ENCODE peak calls at places on chromosomes 7 and 10, in five cellular contexts. R is GM10248; K is right cardiac atrium; D is GM04504; T is central memory CD4-positive, alpha-beta T cell. A is an unnamed sample.

GRCh38 chr7:86158111-86158510 is 485.6 kb upstream of the GRM3 start:
- DNase-seq in T (no peak), D (no peak), R (no peak), K (no peak), A (no peak)

GRCh38 chr7:55502988-55503514 is 69.3 kb downstream of the VOPP1 start:
- DNase-seq in K (no peak), D (no peak), R (no peak), T (no peak), A (no peak)

GRCh38 chr7:135459076-135459475 is 50.8 kb downstream of the CNOT4 start:
- DNase-seq in K (no peak), R (no peak), T (no peak), D (no peak), A (no peak)

GRCh38 chr10:118310822-118311221 is 31.3 kb downstream of the FAM204A start:
- DNase-seq in K (no peak), R (no peak), D (no peak), T (no peak), A (no peak)

GRCh38 chr7:45593121-45593541 is 19.0 kb downstream of the ADCY1 start:
- DNase-seq in D (no peak), R (no peak), K (no peak), T (no peak), A (no peak)

GRCh38 chr10:124802313-124802675 is 675 bp downstream of the ABRAXAS2 start:
- DNase-seq in R (peak; percentile 41), K (no peak), D (no peak), T (no peak), A (no peak)

GRCh38 chr7:130356760-130357611 is 12.4 kb downstream of the CPA5 start:
- DNase-seq in R (no peak), K (peak; percentile 34), T (no peak), D (peak; percentile 66), A (peak; percentile 62)

GRCh38 chr10:35212856-35213255 is 86.2 kb downstream of the CREM start:
- DNase-seq in D (no peak), K (no peak), T (no peak), R (no peak), A (no peak)

GRCh38 chr7:44309271-44310091 is 15.9 kb downstream of the CAMK2B start:
- DNase-seq in K (peak; percentile 89), R (peak; percentile 48), D (peak; percentile 11), T (no peak), A (no peak)

GRCh38 chr7:25101817-25102216 is 23.2 kb downstream of the CYCS start:
- DNase-seq in D (no peak), T (no peak), R (no peak), K (no peak), A (no peak)

GRCh38 chr10:122307669-122308486 is 36.8 kb downstream of the BTBD16 start:
- DNase-seq in T (no peak), D (peak; percentile 94), K (peak; percentile 80), R (peak; percentile 57), A (no peak)

GRCh38 chr7:26863504-26864308 is 684 bp downstream of the SKAP2 start:
- DNase-seq in K (no peak), R (peak; percentile 42), T (peak; percentile 33), D (no peak), A (no peak)

GRCh38 chr10:24721254-24722106 is 2.2 kb downstream of the ARHGAP21 start:
- DNase-seq in T (no peak), K (peak; percentile 73), D (no peak), R (no peak), A (peak; percentile 68)

GRCh38 chr10:46231087-46231486 is 55.7 kb upstream of the ANTXRL start:
- DNase-seq in K (no peak), D (no peak), R (no peak), T (no peak), A (no peak)

GRCh38 chr7:23396222-23396621 is 74.1 kb downstream of the IGF2BP3 start:
- DNase-seq in R (no peak), D (peak; percentile 59), T (no peak), K (no peak), A (no peak)

GRCh38 chr10:3292601-3293000 is 120.0 kb upstream of the PITRM1 start:
- DNase-seq in R (no peak), K (no peak), T (no peak), D (peak; percentile 75), A (no peak)

GRCh38 chr10:46020871-46021553 is 9.4 kb downstream of the NCOA4 start:
- DNase-seq in T (no peak), D (peak; percentile 47), K (no peak), R (no peak), A (no peak)

GRCh38 chr10:126302831-126303230 is 85.4 kb downstream of the ADAM12 start:
- DNase-seq in K (no peak), T (no peak), D (no peak), R (no peak), A (no peak)

GRCh38 chr7:45569290-45569685 is 4.9 kb upstream of the ADCY1 start:
- DNase-seq in K (no peak), T (no peak), D (no peak), R (no peak), A (no peak)

GRCh38 chr10:102831322-102832071 is 5.7 kb downstream of the CYP17A1 start:
- DNase-seq in R (no peak), K (no peak), T (no peak), D (peak; percentile 41), A (no peak)

GRCh38 chr7:28921822-28922221 is 36.3 kb downstream of the TRIL start:
- DNase-seq in T (peak; percentile 8), K (no peak), R (peak; percentile 42), D (peak; percentile 30), A (peak; percentile 37)

GRCh38 chr10:70564901-70565351 is 37.6 kb downstream of the PRF1 start:
- DNase-seq in K (no peak), T (no peak), R (no peak), D (no peak), A (no peak)

GRCh38 chr10:79483948-79484347 is 28.4 kb upstream of the EIF5AL1 start:
- DNase-seq in D (peak; percentile 94), K (peak; percentile 92), T (no peak), R (no peak), A (no peak)

GRCh38 chr7:129698516-129699418 is 87.2 kb downstream of the NRF1 start:
- DNase-seq in R (no peak), T (no peak), K (no peak), D (no peak), A (no peak)

GRCh38 chr10:62747195-62747594 is 57.3 kb upstream of the ADO start:
- DNase-seq in R (no peak), T (no peak), D (no peak), K (no peak), A (no peak)

GRCh38 chr7:132562690-132563089 is 13.6 kb downstream of the PLXNA4 start:
- DNase-seq in K (no peak), D (no peak), R (no peak), T (no peak), A (no peak)

GRCh38 chr7:44565097-44565794 is 8.5 kb downstream of the DDX56 start:
- DNase-seq in K (peak; percentile 89), D (peak; percentile 19), T (peak; percentile 50), R (peak; percentile 82), A (peak; percentile 34)

GRCh38 chr7:15446280-15446679 is 115.5 kb downstream of the AGMO start:
- DNase-seq in K (no peak), D (no peak), R (no peak), T (no peak), A (no peak)

GRCh38 chr7:38369816-38370493 is 96.5 kb upstream of the TARP start:
- DNase-seq in R (peak; percentile 63), T (peak; percentile 63), K (peak; percentile 93), D (peak; percentile 54), A (peak; percentile 36)

GRCh38 chr7:102098986-102099385 is 187.7 kb upstream of the SH2B2 start:
- DNase-seq in K (no peak), T (no peak), R (no peak), D (no peak), A (no peak)

GRCh38 chr7:35546691-35547090 is 148.2 kb downstream of the HERPUD2 start:
- DNase-seq in D (no peak), R (no peak), T (no peak), K (no peak), A (no peak)

GRCh38 chr7:37942934-37943610 is 22.6 kb downstream of the EPDR1 start:
- DNase-seq in T (no peak), K (peak; percentile 87), R (peak; percentile 26), D (no peak), A (peak; percentile 4)

GRCh38 chr7:2495402-2496309 is 19.5 kb upstream of the GRIFIN start:
- DNase-seq in R (no peak), K (peak; percentile 41), T (no peak), D (no peak), A (no peak)

A was measured in caudate nucleus.